ENCODE peak calls at places on chromosomes 13 and 19, in eight cellular contexts. N is neuronal stem cell; Q is effector memory CD4-positive, alpha-beta T cell; W is ascending aorta; U is mesendoderm; C is Caco-2; R is left lung; Z is CD4-positive, CD25-positive, alpha-beta regulatory T cell. P is an unnamed sample.

GRCh38 chr19:46481947-46482346 is 10.6 kb upstream of the PNMA8A start:
- DNase-seq in N (no peak), Q (no peak), W (no peak), U (no peak), C (no peak), R (no peak), Z (no peak), P (no peak)

GRCh38 chr19:29872224-29872731 is 60.5 kb downstream of the CCNE1 start:
- DNase-seq in N (peak; percentile 31), Q (no peak), W (no peak), U (peak; percentile 61), C (no peak), R (no peak), Z (no peak), P (no peak)

GRCh38 chr19:40612831-40613668 is 11.9 kb downstream of the LTBP4 start:
- DNase-seq in N (no peak), Q (peak; percentile 56), W (peak; percentile 65), U (peak; percentile 81), C (peak; percentile 52), R (peak; percentile 89), Z (peak; percentile 57), P (peak; percentile 78)

GRCh38 chr13:92143766-92144165 is 745.3 kb downstream of the GPC5 start:
- DNase-seq in N (no peak), Q (no peak), W (no peak), U (no peak), C (peak; percentile 22), R (no peak), Z (no peak), P (no peak)

GRCh38 chr13:100302391-100302790 is 213.5 kb downstream of the PCCA start:
- DNase-seq in N (no peak), Q (no peak), W (no peak), U (no peak), C (no peak), R (no peak), Z (no peak), P (no peak)

GRCh38 chr19:14505488-14506239 is 9.7 kb upstream of the GIPC1 start:
- DNase-seq in N (no peak), Q (peak; percentile 61), W (no peak), U (peak; percentile 83), C (peak; percentile 89), R (peak; percentile 95), Z (peak; percentile 47), P (no peak)

GRCh38 chr19:35509018-35509652 is 4.3 kb downstream of the DMKN start:
- DNase-seq in N (no peak), Q (no peak), W (no peak), U (peak; percentile 88), C (peak; percentile 84), R (peak; percentile 90), Z (no peak), P (peak; percentile 60)

GRCh38 chr19:44748426-44749254 is at the start of gene BCL3:
- DNase-seq in N (no peak), Q (peak; percentile 74), W (peak; percentile 77), U (no peak), C (peak; percentile 74), R (peak; percentile 96), Z (peak; percentile 77), P (peak; percentile 57)

GRCh38 chr19:23762884-23763711 is 4.4 kb upstream of the ZNF681 start:
- DNase-seq in N (peak; percentile 83), Q (peak; percentile 84), W (peak; percentile 92), U (peak; percentile 96), C (peak; percentile 52), R (peak; percentile 88), Z (peak; percentile 82), P (peak; percentile 80)

GRCh38 chr13:103403148-103403740 is 337.0 kb upstream of the SLC10A2 start:
- DNase-seq in N (no peak), Q (no peak), W (no peak), U (no peak), C (no peak), R (no peak), Z (no peak), P (no peak)

GRCh38 chr19:1265611-1266115 is 3.5 kb upstream of the CIRBP start:
- DNase-seq in N (no peak), Q (no peak), W (peak; percentile 95), U (peak; percentile 43), C (no peak), R (no peak), Z (no peak), P (peak; percentile 75)

GRCh38 chr13:65926750-65927171 is 1303.4 kb downstream of the PCDH9 start:
- DNase-seq in N (no peak), Q (no peak), W (peak; percentile 62), U (peak; percentile 58), C (peak; percentile 38), R (no peak), Z (no peak), P (no peak)

GRCh38 chr19:39582891-39583625 is 19.3 kb upstream of the LGALS13 start:
- DNase-seq in N (no peak), Q (no peak), W (no peak), U (no peak), C (no peak), R (no peak), Z (no peak), P (no peak)
- H3K4me1 ChIP-seq in N (no peaks in the 10 kb centered on the region), Q (no peaks in the 10 kb centered on the region), W (no peaks in the 10 kb centered on the region), U (no peaks in the 10 kb centered on the region), C (peaks cover 9% of the 10 kb centered on the region), R (no peaks in the 10 kb centered on the region), Z (no peaks in the 10 kb centered on the region), P (no peaks in the 10 kb centered on the region)

GRCh38 chr19:12092065-12092867 is 27.7 kb downstream of the ZNF844 start:
- DNase-seq in N (peak; percentile 80), Q (peak; percentile 7), W (peak; percentile 89), U (peak; percentile 97), C (no peak), R (peak; percentile 97), Z (peak; percentile 2), P (peak; percentile 79)
- H3K4me3 ChIP-seq in N (peak overlapping the region; percentile 88), Q (peak overlapping the region; percentile 50), W (peak overlapping the region; percentile 61), U (peak overlapping the region; percentile 71), C (no peak overlapping the region), R (peak overlapping the region; percentile 79), Z (peak overlapping the region; percentile 55), P (peak overlapping the region; percentile 62)

GRCh38 chr13:33543631-33544030 is 258.1 kb upstream of the STARD13 start:
- DNase-seq in N (no peak), Q (no peak), W (no peak), U (peak; percentile 26), C (peak; percentile 5), R (no peak), Z (no peak), P (no peak)
- H3K4me1 ChIP-seq in N (peaks cover 4% of the 10 kb centered on the region), Q (peaks cover 26% of the 10 kb centered on the region), W (peaks cover 7% of the 10 kb centered on the region), U (peaks cover 3% of the 10 kb centered on the region), C (peaks cover 17% of the 10 kb centered on the region), R (peaks cover 32% of the 10 kb centered on the region), Z (peaks cover 40% of the 10 kb centered on the region), P (peaks cover 3% of the 10 kb centered on the region)

DNA sequence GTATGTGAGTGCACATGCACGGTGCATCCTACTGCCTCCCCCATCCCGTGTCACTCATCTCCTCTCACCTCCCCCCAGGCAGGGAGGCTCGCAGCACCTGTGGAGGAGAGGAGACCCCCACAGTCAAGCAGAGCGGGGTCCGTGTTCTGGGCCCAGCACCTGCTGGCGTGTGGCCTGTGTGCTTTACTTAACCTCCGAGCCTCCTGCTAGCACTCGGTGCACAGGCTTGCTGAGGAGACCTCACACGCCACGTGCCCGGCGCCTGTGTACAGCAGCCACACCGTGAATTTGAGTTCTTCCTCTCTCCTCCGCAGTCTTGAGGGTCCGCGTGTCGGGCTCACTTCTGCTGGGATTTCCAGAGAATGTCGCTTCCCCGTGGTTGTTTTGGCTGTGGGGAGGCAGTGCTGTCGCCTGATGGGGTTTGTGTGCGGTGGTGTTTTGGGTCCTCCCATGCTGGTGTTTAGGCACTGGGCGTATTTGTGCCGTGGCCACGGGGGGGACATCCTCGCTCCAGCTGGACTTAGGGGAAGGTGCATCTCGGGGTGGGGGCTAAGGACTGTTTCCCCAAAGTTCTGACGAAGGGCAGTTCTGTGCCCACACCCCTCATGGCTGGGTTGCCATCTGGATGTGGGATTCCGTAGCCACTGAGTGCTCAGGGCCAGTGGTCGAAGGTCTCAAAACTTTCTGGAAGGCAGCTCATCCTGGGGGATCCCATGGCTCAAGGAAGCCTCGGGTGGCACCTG is 34.8 kb upstream of the TMEM255B start:
- DNase-seq in N (no peak), Q (no peak), W (no peak), U (no peak), C (no peak), R (peak; percentile 64), Z (no peak), P (no peak)
- H3K4me3 ChIP-seq in N (peak overlapping the region; percentile 75), Q (no peak overlapping the region), W (peak overlapping the region; percentile 72), U (no peak overlapping the region), C (peak overlapping the region; percentile 55), R (peak overlapping the region; percentile 45), Z (no peak overlapping the region), P (no peak overlapping the region)

GRCh38 chr19:16200038-16200775 is 2.5 kb downstream of the AP1M1 start:
- DNase-seq in N (no peak), Q (no peak), W (peak; percentile 72), U (peak; percentile 31), C (peak; percentile 66), R (no peak), Z (no peak), P (no peak)
- H3K4me1 ChIP-seq in N (peaks cover 3% of the 10 kb centered on the region), Q (peaks cover 17% of the 10 kb centered on the region), W (peaks cover 3% of the 10 kb centered on the region), U (peaks cover 3% of the 10 kb centered on the region), C (peaks cover 20% of the 10 kb centered on the region), R (peaks cover 33% of the 10 kb centered on the region), Z (peaks cover 30% of the 10 kb centered on the region), P (peaks cover 13% of the 10 kb centered on the region)

DNA sequence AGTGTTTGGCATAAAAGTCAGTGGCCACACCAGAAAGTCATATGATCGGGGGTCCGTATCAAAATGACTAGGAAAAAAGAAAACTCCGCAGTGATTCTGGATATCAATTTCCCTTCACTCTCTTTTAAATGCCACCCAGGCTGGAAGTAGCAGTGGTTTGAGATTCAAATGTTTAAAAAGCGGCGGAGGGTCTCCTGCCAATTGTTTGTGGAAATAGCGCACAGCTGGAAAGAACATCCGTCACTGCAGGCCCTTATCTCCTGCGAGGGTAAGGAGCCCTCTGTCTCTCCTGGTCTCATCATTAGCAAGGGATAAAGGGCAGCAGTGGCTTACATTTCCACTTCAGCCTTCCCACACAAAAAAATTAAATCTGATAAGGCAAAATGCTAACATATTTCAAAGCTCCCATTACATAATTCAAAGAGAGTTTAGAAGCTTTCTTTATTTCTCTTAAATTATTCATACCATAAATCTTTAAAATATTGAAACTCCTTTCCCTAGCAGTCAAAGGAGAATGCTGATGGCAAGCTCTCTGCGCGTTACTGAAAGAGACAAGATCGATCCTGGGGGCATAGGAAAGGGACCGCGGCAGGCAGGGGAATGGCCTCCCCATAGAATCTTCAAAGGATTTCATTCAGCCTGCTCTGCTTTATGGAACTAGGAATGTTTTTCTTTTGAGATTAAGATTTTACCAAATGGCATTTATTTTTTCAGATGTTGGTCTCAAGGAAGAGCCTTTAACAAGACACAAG is 35.0 kb downstream of the AMER2 start:
- DNase-seq in N (no peak), Q (no peak), W (no peak), U (peak; percentile 86), C (no peak), R (no peak), Z (no peak), P (no peak)
- H3K4me3 ChIP-seq in N (no peak overlapping the region), Q (no peak overlapping the region), W (no peak overlapping the region), U (no peak overlapping the region), C (no peak overlapping the region), R (no peak overlapping the region), Z (no peak overlapping the region), P (no peak overlapping the region)